ENCODE peak calls at places on chromosome 10, in five cellular contexts. D is WERI-Rb-1; B is tibial nerve; F is EL; L is activated CD4-positive, alpha-beta T cell treated with anti-CD3 and anti-CD28 coated beads, Interleukin-2, amount 50 U/mL, for 1 hour. M is an unnamed sample.

GRCh38 chr10:116001266-116001857 is 271.6 kb downstream of the GFRA1 start:
- DNase-seq in D (peak; percentile 59), B (no peak), F (no peak), L (no peak), M (no peak)

GRCh38 chr10:126777726-126778125 is 107.2 kb upstream of the C10orf90 start:
- DNase-seq in D (no peak), B (no peak), F (no peak), L (no peak), M (no peak)

GRCh38 chr10:64574371-64574770 is 1053.2 kb downstream of the REEP3 start:
- DNase-seq in D (no peak), B (no peak), F (no peak), L (no peak), M (no peak)

GRCh38 chr10:69316313-69317059 is 38.2 kb downstream of the HK1 start:
- DNase-seq in D (no peak), B (peak; percentile 73), F (peak; percentile 69), L (no peak), M (no peak)

GRCh38 chr10:124532106-124532641 is 70.6 kb downstream of the LHPP start:
- DNase-seq in D (peak; percentile 33), B (no peak), F (no peak), L (no peak), M (peak; percentile 26)

GRCh38 chr10:17238445-17239275 is 10.6 kb downstream of the VIM start:
- DNase-seq in D (no peak), B (no peak), F (peak; percentile 78), L (peak; percentile 42), M (no peak)

GRCh38 chr10:16905304-16905703 is 88.1 kb upstream of the RSU1 start:
- DNase-seq in D (no peak), B (peak; percentile 57), F (no peak), L (no peak), M (no peak)

GRCh38 chr10:93074137-93074596 is 474 bp downstream of the CYP26A1 start:
- DNase-seq in D (peak; percentile 34), B (no peak), F (peak; percentile 44), L (no peak), M (no peak)

GRCh38 chr10:53111529-53111928 is 338.9 kb upstream of the MBL2 start:
- DNase-seq in D (no peak), B (no peak), F (no peak), L (no peak), M (no peak)

GRCh38 chr10:86954681-86955500 is 2.5 kb downstream of the MMRN2 start:
- DNase-seq in D (no peak), B (no peak), F (no peak), L (no peak), M (no peak)

GRCh38 chr10:680146-680545 is 9.3 kb downstream of the DIP2C start:
- DNase-seq in D (peak; percentile 60), B (no peak), F (no peak), L (no peak), M (no peak)

GRCh38 chr10:125591846-125592245 is 91.1 kb downstream of the TEX36 start:
- DNase-seq in D (no peak), B (no peak), F (no peak), L (no peak), M (no peak)

GRCh38 chr10:86940677-86941076 is 16.7 kb downstream of the MMRN2 start:
- DNase-seq in D (no peak), B (no peak), F (no peak), L (no peak), M (no peak)

GRCh38 chr10:71694567-71694968 is 25.0 kb downstream of the C10orf105 start:
- DNase-seq in D (no peak), B (peak; percentile 35), F (no peak), L (no peak), M (no peak)

GRCh38 chr10:12606461-12606860 is 257.1 kb downstream of the CAMK1D start:
- DNase-seq in D (no peak), B (no peak), F (no peak), L (no peak), M (no peak)

GRCh38 chr10:19169684-19170083 is 121.1 kb downstream of the MALRD1 start:
- DNase-seq in D (no peak), B (no peak), F (no peak), L (no peak), M (no peak)

GRCh38 chr10:64115913-64116643 is 594.9 kb downstream of the REEP3 start:
- DNase-seq in D (peak; percentile 62), B (no peak), F (no peak), L (no peak), M (no peak)

GRCh38 chr10:132417957-132418441 is 21.0 kb downstream of the PWWP2B start:
- DNase-seq in D (no peak), B (no peak), F (no peak), L (no peak), M (no peak)

GRCh38 chr10:17981766-17982380 is 30.2 kb downstream of the SLC39A12 start:
- DNase-seq in D (no peak), B (no peak), F (peak; percentile 92), L (no peak), M (no peak)

GRCh38 chr10:75624632-75625031 is 193.2 kb downstream of the LRMDA start:
- DNase-seq in D (no peak), B (no peak), F (no peak), L (no peak), M (no peak)

GRCh38 chr10:5450605-5451384 is 38.4 kb downstream of the NET1 start:
- DNase-seq in D (no peak), B (no peak), F (no peak), L (no peak), M (no peak)

GRCh38 chr10:6120691-6121090 is 31.9 kb downstream of the RBM17 start:
- DNase-seq in D (no peak), B (no peak), F (no peak), L (no peak), M (no peak)

GRCh38 chr10:30984563-30985328 is 46.9 kb downstream of the ZNF438 start:
- DNase-seq in D (no peak), B (no peak), F (peak; percentile 68), L (no peak), M (no peak)